ENCODE peak calls at places on chromosomes 4 and X, in four cellular contexts. One of them, this sample, is unnamed. For H3K36me3, the result is how much of the 10 kb centered on the place peaks cover.

GRCh38 chrX:65726708-65727107 is 59.3 kb downstream of the MSN start:
- DNase-seq in neuronal stem cell: no peak
- DNase-seq in endothelial cell of umbilical vein: no peak
- DNase-seq in H1: no peak
- DNase-seq in this sample: peak

GRCh38 chr4:30718021-30718888 is 1.9 kb upstream of the PCDH7 start:
- DNase-seq in neuronal stem cell: peak
- DNase-seq in endothelial cell of umbilical vein: peak
- DNase-seq in H1: no peak
- DNase-seq in this sample: peak

GRCh38 chr4:100081511-100081910 is 108.8 kb downstream of the DDIT4L start:
- DNase-seq in neuronal stem cell: no peak
- DNase-seq in endothelial cell of umbilical vein: no peak
- DNase-seq in H1: no peak
- DNase-seq in this sample: no peak

GRCh38 chrX:24387724-24388123 is 27.3 kb downstream of the SUPT20HL1 start:
- DNase-seq in neuronal stem cell: no peak
- DNase-seq in endothelial cell of umbilical vein: no peak
- DNase-seq in H1: no peak
- DNase-seq in this sample: no peak

GRCh38 chrX:48508400-48509244 is at the start of gene PORCN:
- DNase-seq in neuronal stem cell: peak
- DNase-seq in endothelial cell of umbilical vein: peak
- DNase-seq in H1: no peak
- DNase-seq in this sample: peak

GRCh38 chr4:165522049-165522448 is 143.2 kb downstream of the CPE start:
- DNase-seq in neuronal stem cell: no peak
- DNase-seq in endothelial cell of umbilical vein: no peak
- DNase-seq in H1: no peak
- DNase-seq in this sample: no peak

GRCh38 chr4:141524116-141524515 is 112.3 kb upstream of the IL15 start:
- DNase-seq in neuronal stem cell: no peak
- DNase-seq in endothelial cell of umbilical vein: no peak
- DNase-seq in H1: no peak
- DNase-seq in this sample: no peak

GRCh38 chr4:117479673-117480072 is 394.3 kb upstream of the TRAM1L1 start:
- DNase-seq in neuronal stem cell: no peak
- DNase-seq in endothelial cell of umbilical vein: no peak
- DNase-seq in H1: no peak
- DNase-seq in this sample: no peak

GRCh38 chrX:69535661-69536060 is 31.5 kb downstream of the NALF2 start:
- DNase-seq in neuronal stem cell: no peak
- DNase-seq in endothelial cell of umbilical vein: no peak
- DNase-seq in H1: no peak
- DNase-seq in this sample: peak

GRCh38 chr4:95290702-95291101 is 258.1 kb downstream of the UNC5C start:
- DNase-seq in neuronal stem cell: no peak
- DNase-seq in endothelial cell of umbilical vein: no peak
- DNase-seq in H1: no peak
- DNase-seq in this sample: no peak

GRCh38 chr4:7004331-7004730 is 38.8 kb upstream of the TADA2B start:
- DNase-seq in neuronal stem cell: no peak
- DNase-seq in endothelial cell of umbilical vein: no peak
- DNase-seq in H1: no peak
- DNase-seq in this sample: no peak

GRCh38 chrX:122475306-122475705 is 708.8 kb upstream of the GRIA3 start:
- DNase-seq in neuronal stem cell: no peak
- DNase-seq in endothelial cell of umbilical vein: no peak
- DNase-seq in H1: no peak
- DNase-seq in this sample: no peak

GRCh38 chr4:24910504-24910903 is 2.3 kb downstream of the CCDC149 start:
- DNase-seq in neuronal stem cell: no peak
- DNase-seq in endothelial cell of umbilical vein: no peak
- DNase-seq in H1: no peak
- DNase-seq in this sample: no peak

GRCh38 chr4:184273166-184274147 is 55.8 kb upstream of the ENPP6 start:
- DNase-seq in neuronal stem cell: no peak
- DNase-seq in endothelial cell of umbilical vein: no peak
- DNase-seq in H1: no peak
- DNase-seq in this sample: peak

GRCh38 chr4:80069837-80070788 is 2.9 kb downstream of the ANTXR2 start:
- DNase-seq in neuronal stem cell: no peak
- DNase-seq in endothelial cell of umbilical vein: peak
- DNase-seq in H1: no peak
- DNase-seq in this sample: no peak

GRCh38 chr4:169810325-169811323 is 52.9 kb upstream of the HPF1 start:
- DNase-seq in neuronal stem cell: peak
- DNase-seq in endothelial cell of umbilical vein: peak
- DNase-seq in H1: no peak
- DNase-seq in this sample: peak

GRCh38 chrX:116417968-116418367 is 18.4 kb upstream of the SLC6A14 start:
- DNase-seq in neuronal stem cell: no peak
- DNase-seq in endothelial cell of umbilical vein: no peak
- DNase-seq in H1: no peak
- DNase-seq in this sample: no peak

GRCh38 chr4:74764119-74764518 is 30.2 kb downstream of the BTC start:
- DNase-seq in neuronal stem cell: no peak
- DNase-seq in endothelial cell of umbilical vein: no peak
- DNase-seq in H1: no peak
- DNase-seq in this sample: no peak

GRCh38 chrX:41108007-41108683 is 22.9 kb downstream of the USP9X start:
- DNase-seq in neuronal stem cell: no peak
- DNase-seq in endothelial cell of umbilical vein: no peak
- DNase-seq in H1: no peak
- DNase-seq in this sample: no peak

GRCh38 chrX:107718156-107718621 is 57.4 kb downstream of the TSC22D3 start:
- DNase-seq in neuronal stem cell: peak
- DNase-seq in endothelial cell of umbilical vein: peak
- DNase-seq in H1: no peak
- DNase-seq in this sample: peak

GRCh38 chr4:119211856-119212250 is 660 bp upstream of the USP53 start:
- DNase-seq in neuronal stem cell: no peak
- DNase-seq in endothelial cell of umbilical vein: no peak
- DNase-seq in H1: peak
- DNase-seq in this sample: no peak

GRCh38 chrX:56797966-56798711 is 69.1 kb downstream of the NBDY start:
- DNase-seq in neuronal stem cell: no peak
- DNase-seq in endothelial cell of umbilical vein: no peak
- DNase-seq in H1: no peak
- DNase-seq in this sample: peak

GRCh38 chr4:86759298-86759697 is 89.9 kb downstream of the SLC10A6 start:
- DNase-seq in neuronal stem cell: peak
- DNase-seq in endothelial cell of umbilical vein: no peak
- DNase-seq in H1: no peak
- DNase-seq in this sample: no peak

GRCh38 chr4:86757468-86757867 is 91.7 kb downstream of the SLC10A6 start:
- DNase-seq in neuronal stem cell: no peak
- DNase-seq in endothelial cell of umbilical vein: no peak
- DNase-seq in H1: no peak
- DNase-seq in this sample: no peak

DNA sequence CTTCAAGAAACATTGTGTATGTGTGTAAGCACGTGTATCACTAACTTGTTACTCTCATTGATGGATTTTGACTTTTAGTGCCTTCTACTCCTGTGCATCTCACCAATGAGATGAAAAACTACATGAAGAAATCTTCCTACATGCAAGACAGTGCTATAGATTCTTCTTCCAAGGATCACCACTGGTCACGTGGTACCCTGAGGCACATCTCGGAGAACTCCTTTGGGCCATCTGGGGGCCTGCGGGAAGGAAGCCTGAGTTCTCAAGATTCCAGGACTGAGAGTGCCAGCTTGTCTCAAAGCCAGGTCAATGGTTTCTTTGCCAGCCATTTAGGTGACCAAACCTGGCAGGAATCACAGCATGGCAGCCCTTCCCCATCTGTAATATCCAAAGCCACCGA is 86.5 kb downstream of the SLC10A6 start:
- DNase-seq in neuronal stem cell: no peak
- DNase-seq in endothelial cell of umbilical vein: no peak
- DNase-seq in H1: no peak
- DNase-seq in this sample: no peak
- H3K36me3 ChIP-seq in neuronal stem cell: under half
- H3K36me3 ChIP-seq in endothelial cell of umbilical vein: under half
- H3K36me3 ChIP-seq in H1: under half
- H3K36me3 ChIP-seq in this sample: half or more

GRCh38 chrX:124211312-124211942 is 121.0 kb upstream of the TEX13D start:
- DNase-seq in neuronal stem cell: no peak
- DNase-seq in endothelial cell of umbilical vein: peak
- DNase-seq in H1: no peak
- DNase-seq in this sample: peak

GRCh38 chrX:124217289-124218251 is 114.9 kb upstream of the TEX13D start:
- DNase-seq in neuronal stem cell: peak
- DNase-seq in endothelial cell of umbilical vein: no peak
- DNase-seq in H1: no peak
- DNase-seq in this sample: peak

GRCh38 chrX:124215786-124216185 is 116.7 kb upstream of the TEX13D start:
- DNase-seq in neuronal stem cell: no peak
- DNase-seq in endothelial cell of umbilical vein: no peak
- DNase-seq in H1: no peak
- DNase-seq in this sample: no peak

GRCh38 chrX:124212622-124213021 is 119.8 kb upstream of the TEX13D start:
- DNase-seq in neuronal stem cell: no peak
- DNase-seq in endothelial cell of umbilical vein: no peak
- DNase-seq in H1: no peak
- DNase-seq in this sample: no peak

GRCh38 chrX:124216396-124217124 is 115.9 kb upstream of the TEX13D start:
- DNase-seq in neuronal stem cell: no peak
- DNase-seq in endothelial cell of umbilical vein: no peak
- DNase-seq in H1: no peak
- DNase-seq in this sample: peak
- H3K9ac ChIP-seq in neuronal stem cell: no peak
- H3K9ac ChIP-seq in endothelial cell of umbilical vein: no peak
- H3K9ac ChIP-seq in H1: no peak
- H3K9ac ChIP-seq in this sample: no peak

DNA sequence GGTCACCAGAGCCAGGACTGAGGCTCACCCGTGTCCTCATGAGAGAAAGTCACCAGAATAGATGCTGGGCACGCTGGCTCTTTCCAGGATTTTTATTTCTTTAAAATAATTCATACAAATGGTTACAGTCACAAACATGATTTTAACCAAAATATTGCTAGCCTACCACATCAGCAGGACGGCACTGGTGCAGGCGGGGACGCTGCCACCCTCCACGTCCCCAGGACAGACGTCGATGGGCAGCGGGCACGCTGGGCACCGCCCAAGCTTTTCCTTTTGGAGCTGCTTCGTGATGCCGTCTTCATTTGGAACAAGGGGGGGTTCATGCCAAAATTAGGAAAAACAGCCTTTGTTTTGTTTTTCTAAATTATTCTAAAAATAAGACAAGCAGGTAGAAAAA is 37.6 kb downstream of the CTBP1 start:
- DNase-seq in neuronal stem cell: no peak
- DNase-seq in endothelial cell of umbilical vein: no peak
- DNase-seq in H1: no peak
- DNase-seq in this sample: no peak
- H3K36me3 ChIP-seq in neuronal stem cell: under half
- H3K36me3 ChIP-seq in endothelial cell of umbilical vein: under half
- H3K36me3 ChIP-seq in H1: under half
- H3K36me3 ChIP-seq in this sample: under half

GRCh38 chr4:151169900-151170299 is 70.5 kb downstream of the RPS3A start:
- DNase-seq in neuronal stem cell: no peak
- DNase-seq in endothelial cell of umbilical vein: no peak
- DNase-seq in H1: no peak
- DNase-seq in this sample: no peak
- H3K9ac ChIP-seq in neuronal stem cell: no peak
- H3K9ac ChIP-seq in endothelial cell of umbilical vein: no peak
- H3K9ac ChIP-seq in H1: no peak
- H3K9ac ChIP-seq in this sample: no peak

GRCh38 chr4:78451407-78451806 is 100.2 kb upstream of the ANXA3 start:
- DNase-seq in neuronal stem cell: no peak
- DNase-seq in endothelial cell of umbilical vein: no peak
- DNase-seq in H1: no peak
- DNase-seq in this sample: no peak
- H3K36me3 ChIP-seq in neuronal stem cell: under half
- H3K36me3 ChIP-seq in endothelial cell of umbilical vein: under half
- H3K36me3 ChIP-seq in H1: under half
- H3K36me3 ChIP-seq in this sample: half or more

This sample was measured in endodermal cell.